ENCODE peak calls at places on chromosomes 12 and 14, in six cellular contexts. One of them, this sample, is unnamed.

GRCh38 chr14:51305761-51306160 is 65.7 kb downstream of the TMX1 start:
- DNase-seq in upper lobe of right lung: no peak
- DNase-seq in lung: no peak
- DNase-seq in ovary: no peak
- DNase-seq in body of pancreas: no peak
- DNase-seq in right atrium auricular region: no peak
- DNase-seq in this sample: no peak

GRCh38 chr12:121792607-121793500 is 634 bp downstream of the RHOF start:
- DNase-seq in upper lobe of right lung: peak
- DNase-seq in lung: peak
- DNase-seq in ovary: peak
- DNase-seq in body of pancreas: no peak
- DNase-seq in right atrium auricular region: no peak
- DNase-seq in this sample: no peak

GRCh38 chr12:123057505-123058265 is 77.2 kb downstream of the ARL6IP4 start:
- DNase-seq in upper lobe of right lung: peak
- DNase-seq in lung: peak
- DNase-seq in ovary: no peak
- DNase-seq in body of pancreas: no peak
- DNase-seq in right atrium auricular region: no peak
- DNase-seq in this sample: no peak

GRCh38 chr14:30587141-30587540 is 28.2 kb downstream of the G2E3 start:
- DNase-seq in upper lobe of right lung: no peak
- DNase-seq in lung: no peak
- DNase-seq in ovary: no peak
- DNase-seq in body of pancreas: no peak
- DNase-seq in right atrium auricular region: no peak
- DNase-seq in this sample: no peak

GRCh38 chr14:23601845-23602180 is 23.2 kb upstream of the JPH4 start:
- DNase-seq in upper lobe of right lung: no peak
- DNase-seq in lung: no peak
- DNase-seq in ovary: no peak
- DNase-seq in body of pancreas: no peak
- DNase-seq in right atrium auricular region: no peak
- DNase-seq in this sample: no peak

GRCh38 chr14:100592461-100592871 is 5.2 kb upstream of the BEGAIN start:
- DNase-seq in upper lobe of right lung: peak
- DNase-seq in lung: no peak
- DNase-seq in ovary: no peak
- DNase-seq in body of pancreas: no peak
- DNase-seq in right atrium auricular region: no peak
- DNase-seq in this sample: no peak

GRCh38 chr14:37094502-37094901 is 77.9 kb downstream of the SLC25A21 start:
- DNase-seq in upper lobe of right lung: no peak
- DNase-seq in lung: no peak
- DNase-seq in ovary: no peak
- DNase-seq in body of pancreas: no peak
- DNase-seq in right atrium auricular region: no peak
- DNase-seq in this sample: no peak

GRCh38 chr14:70282666-70283065 is 76.8 kb downstream of the COX16 start:
- DNase-seq in upper lobe of right lung: no peak
- DNase-seq in lung: no peak
- DNase-seq in ovary: no peak
- DNase-seq in body of pancreas: no peak
- DNase-seq in right atrium auricular region: no peak
- DNase-seq in this sample: no peak

GRCh38 chr14:106286697-106287290 is 760.4 kb downstream of the TMEM121 start:
- DNase-seq in upper lobe of right lung: no peak
- DNase-seq in lung: no peak
- DNase-seq in ovary: no peak
- DNase-seq in body of pancreas: no peak
- DNase-seq in right atrium auricular region: no peak
- DNase-seq in this sample: no peak

GRCh38 chr12:70724444-70724843 is 87.2 kb upstream of the PTPRB start:
- DNase-seq in upper lobe of right lung: no peak
- DNase-seq in lung: no peak
- DNase-seq in ovary: no peak
- DNase-seq in body of pancreas: no peak
- DNase-seq in right atrium auricular region: no peak
- DNase-seq in this sample: peak

GRCh38 chr14:54133896-54134295 is 177.3 kb upstream of the BMP4 start:
- DNase-seq in upper lobe of right lung: no peak
- DNase-seq in lung: peak
- DNase-seq in ovary: no peak
- DNase-seq in body of pancreas: no peak
- DNase-seq in right atrium auricular region: no peak
- DNase-seq in this sample: peak

GRCh38 chr12:6083606-6084005 is 40.9 kb downstream of the VWF start:
- DNase-seq in upper lobe of right lung: no peak
- DNase-seq in lung: no peak
- DNase-seq in ovary: no peak
- DNase-seq in body of pancreas: no peak
- DNase-seq in right atrium auricular region: no peak
- DNase-seq in this sample: no peak

GRCh38 chr14:76497550-76498484 is 121.9 kb downstream of the ESRRB start:
- DNase-seq in upper lobe of right lung: peak
- DNase-seq in lung: no peak
- DNase-seq in ovary: no peak
- DNase-seq in body of pancreas: no peak
- DNase-seq in right atrium auricular region: no peak
- DNase-seq in this sample: no peak

GRCh38 chr12:102965281-102966155 is 8.0 kb downstream of the ASCL1 start:
- DNase-seq in upper lobe of right lung: no peak
- DNase-seq in lung: no peak
- DNase-seq in ovary: no peak
- DNase-seq in body of pancreas: no peak
- DNase-seq in right atrium auricular region: no peak
- DNase-seq in this sample: no peak

GRCh38 chr14:105045710-105046326 is 19.4 kb downstream of the GPR132 start:
- DNase-seq in upper lobe of right lung: peak
- DNase-seq in lung: peak
- DNase-seq in ovary: peak
- DNase-seq in body of pancreas: peak
- DNase-seq in right atrium auricular region: peak
- DNase-seq in this sample: peak

GRCh38 chr14:104688755-104689619 is at the start of gene INF2:
- DNase-seq in upper lobe of right lung: peak
- DNase-seq in lung: no peak
- DNase-seq in ovary: peak
- DNase-seq in body of pancreas: peak
- DNase-seq in right atrium auricular region: no peak
- DNase-seq in this sample: peak

GRCh38 chr12:1926274-1926673 is 7.8 kb upstream of the CACNA2D4 start:
- DNase-seq in upper lobe of right lung: no peak
- DNase-seq in lung: peak
- DNase-seq in ovary: no peak
- DNase-seq in body of pancreas: no peak
- DNase-seq in right atrium auricular region: peak
- DNase-seq in this sample: no peak

GRCh38 chr12:12839886-12840285 is 26.7 kb downstream of the DDX47 start:
- DNase-seq in upper lobe of right lung: peak
- DNase-seq in lung: peak
- DNase-seq in ovary: no peak
- DNase-seq in body of pancreas: no peak
- DNase-seq in right atrium auricular region: peak
- DNase-seq in this sample: peak

GRCh38 chr12:53699673-53700015 is 23.8 kb upstream of the ATP5MC2 start:
- DNase-seq in upper lobe of right lung: no peak
- DNase-seq in lung: no peak
- DNase-seq in ovary: no peak
- DNase-seq in body of pancreas: no peak
- DNase-seq in right atrium auricular region: no peak
- DNase-seq in this sample: no peak

GRCh38 chr14:54438703-54439102 is 2.5 kb downstream of the CNIH1 start:
- DNase-seq in upper lobe of right lung: no peak
- DNase-seq in lung: no peak
- DNase-seq in ovary: no peak
- DNase-seq in body of pancreas: no peak
- DNase-seq in right atrium auricular region: no peak
- DNase-seq in this sample: no peak

GRCh38 chr14:76771432-76771980 is 10.2 kb downstream of the VASH1 start:
- DNase-seq in upper lobe of right lung: no peak
- DNase-seq in lung: no peak
- DNase-seq in ovary: no peak
- DNase-seq in body of pancreas: no peak
- DNase-seq in right atrium auricular region: peak
- DNase-seq in this sample: no peak

GRCh38 chr14:58626441-58626840 is 11.3 kb upstream of the DACT1 start:
- DNase-seq in upper lobe of right lung: no peak
- DNase-seq in lung: no peak
- DNase-seq in ovary: no peak
- DNase-seq in body of pancreas: no peak
- DNase-seq in right atrium auricular region: no peak
- DNase-seq in this sample: peak

GRCh38 chr12:73863541-73863940 is 674.1 kb upstream of the ATXN7L3B start:
- DNase-seq in upper lobe of right lung: no peak
- DNase-seq in lung: no peak
- DNase-seq in ovary: no peak
- DNase-seq in body of pancreas: no peak
- DNase-seq in right atrium auricular region: no peak
- DNase-seq in this sample: peak

GRCh38 chr14:96380735-96381134 is 11.2 kb upstream of the AK7 start:
- DNase-seq in upper lobe of right lung: no peak
- DNase-seq in lung: no peak
- DNase-seq in ovary: no peak
- DNase-seq in body of pancreas: no peak
- DNase-seq in right atrium auricular region: no peak
- DNase-seq in this sample: no peak

GRCh38 chr12:109277899-109278762 is 31.0 kb downstream of the FOXN4 start:
- DNase-seq in upper lobe of right lung: no peak
- DNase-seq in lung: no peak
- DNase-seq in ovary: no peak
- DNase-seq in body of pancreas: no peak
- DNase-seq in right atrium auricular region: no peak
- DNase-seq in this sample: peak

GRCh38 chr12:22617630-22618029 is 7.3 kb upstream of the ETNK1 start:
- DNase-seq in upper lobe of right lung: no peak
- DNase-seq in lung: no peak
- DNase-seq in ovary: no peak
- DNase-seq in body of pancreas: no peak
- DNase-seq in right atrium auricular region: no peak
- DNase-seq in this sample: no peak

GRCh38 chr14:23284654-23285529 is 1.0 kb downstream of the HOMEZ start:
- DNase-seq in upper lobe of right lung: no peak
- DNase-seq in lung: no peak
- DNase-seq in ovary: no peak
- DNase-seq in body of pancreas: no peak
- DNase-seq in right atrium auricular region: no peak
- DNase-seq in this sample: peak

GRCh38 chr12:52432559-52433207 is 1.5 kb downstream of the KRT75 start:
- DNase-seq in upper lobe of right lung: no peak
- DNase-seq in lung: no peak
- DNase-seq in ovary: no peak
- DNase-seq in body of pancreas: no peak
- DNase-seq in right atrium auricular region: no peak
- DNase-seq in this sample: no peak

GRCh38 chr14:39268393-39268792 is 34.7 kb downstream of the MIA2 start:
- DNase-seq in upper lobe of right lung: no peak
- DNase-seq in lung: no peak
- DNase-seq in ovary: no peak
- DNase-seq in body of pancreas: no peak
- DNase-seq in right atrium auricular region: no peak
- DNase-seq in this sample: peak

DNA sequence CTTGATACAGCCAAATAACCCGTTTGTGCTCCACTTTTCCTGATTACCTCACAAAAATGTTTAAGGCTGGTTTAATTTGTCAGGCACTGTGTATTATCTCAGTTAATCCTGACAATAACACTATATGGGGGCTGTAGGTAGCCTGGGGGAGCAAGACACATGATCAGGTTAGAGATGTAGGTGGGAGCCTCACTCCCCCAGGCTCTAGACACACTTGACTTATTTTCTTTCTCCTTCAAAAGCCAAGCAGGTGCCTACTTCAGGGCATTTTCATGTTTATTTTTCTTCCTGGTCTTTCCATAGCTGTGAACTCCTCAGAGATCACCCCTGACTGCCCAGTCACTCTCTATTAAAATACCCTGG is 120.0 kb upstream of the TMCC3 start:
- DNase-seq in upper lobe of right lung: no peak
- DNase-seq in lung: no peak
- DNase-seq in ovary: no peak
- DNase-seq in body of pancreas: no peak
- DNase-seq in right atrium auricular region: no peak
- DNase-seq in this sample: no peak
- H3K4me3 ChIP-seq in upper lobe of right lung: no peak
- H3K4me3 ChIP-seq in lung: no peak
- H3K4me3 ChIP-seq in ovary: no peak
- H3K4me3 ChIP-seq in body of pancreas: no peak
- H3K4me3 ChIP-seq in right atrium auricular region: no peak
- H3K4me3 ChIP-seq in this sample: no peak

DNA sequence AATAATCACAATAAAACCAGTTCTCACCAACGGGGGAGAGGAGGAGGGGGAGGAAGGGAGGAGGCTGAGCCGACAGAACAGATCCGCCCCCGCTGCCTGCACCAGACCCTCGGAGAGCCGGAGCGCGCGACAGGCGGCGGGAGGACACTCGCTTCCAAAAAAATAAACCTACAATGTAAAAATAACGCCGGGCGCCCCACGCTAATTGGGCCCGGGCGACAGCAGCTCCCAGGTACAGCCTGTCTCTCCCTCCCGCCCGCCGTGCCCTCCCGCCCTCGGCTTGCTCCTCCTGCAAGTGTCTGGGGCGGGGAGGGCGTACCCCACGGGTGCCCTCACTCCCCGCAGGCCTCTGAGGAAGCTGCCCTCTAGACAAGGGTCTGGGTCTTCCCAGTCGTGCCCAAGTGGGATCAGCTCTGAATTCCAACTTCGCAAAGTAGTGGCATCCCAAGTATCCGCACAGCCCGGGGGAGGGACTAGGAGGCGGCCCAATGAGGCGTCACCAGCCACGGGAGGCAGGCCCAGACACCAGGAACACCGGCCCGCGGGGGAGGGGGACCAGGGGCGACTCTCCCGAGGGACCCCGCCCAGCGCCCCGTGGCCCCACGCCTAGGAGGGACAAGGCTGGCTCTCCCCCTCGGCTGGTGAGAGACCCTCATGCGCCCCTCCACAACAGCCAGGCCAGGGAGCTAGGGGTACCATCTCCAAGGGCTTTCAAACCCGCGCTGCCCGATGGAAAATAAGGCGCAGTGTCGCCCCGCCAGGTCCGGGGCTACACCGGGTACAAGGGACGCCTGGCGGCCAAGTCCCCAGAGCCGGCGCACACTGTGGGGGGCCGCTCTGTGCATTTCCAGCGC is 1.0 kb downstream of the NCOR2 start:
- DNase-seq in upper lobe of right lung: peak
- DNase-seq in lung: peak
- DNase-seq in ovary: peak
- DNase-seq in body of pancreas: peak
- DNase-seq in right atrium auricular region: peak
- DNase-seq in this sample: peak
- TF ChIP-seq CTCF in upper lobe of right lung: peak
- TF ChIP-seq CTCF in lung: no peak
- TF ChIP-seq CTCF in ovary: no peak
- TF ChIP-seq CTCF in body of pancreas: no peak
- TF ChIP-seq CTCF in right atrium auricular region: no peak
- TF ChIP-seq CTCF in this sample: no peak

GRCh38 chr12:32897688-32898573 is 1.4 kb upstream of the PKP2 start:
- DNase-seq in upper lobe of right lung: no peak
- DNase-seq in lung: no peak
- DNase-seq in ovary: no peak
- DNase-seq in body of pancreas: no peak
- DNase-seq in right atrium auricular region: no peak
- DNase-seq in this sample: no peak
- H3K4me3 ChIP-seq in upper lobe of right lung: no peak
- H3K4me3 ChIP-seq in lung: no peak
- H3K4me3 ChIP-seq in ovary: no peak
- H3K4me3 ChIP-seq in body of pancreas: no peak
- H3K4me3 ChIP-seq in right atrium auricular region: no peak
- H3K4me3 ChIP-seq in this sample: no peak

GRCh38 chr14:25032092-25032784 is 17.7 kb downstream of the STXBP6 start:
- DNase-seq in upper lobe of right lung: no peak
- DNase-seq in lung: no peak
- DNase-seq in ovary: no peak
- DNase-seq in body of pancreas: no peak
- DNase-seq in right atrium auricular region: no peak
- DNase-seq in this sample: no peak
- TF ChIP-seq CTCF in upper lobe of right lung: peak
- TF ChIP-seq CTCF in lung: no peak
- TF ChIP-seq CTCF in ovary: no peak
- TF ChIP-seq CTCF in body of pancreas: no peak
- TF ChIP-seq CTCF in right atrium auricular region: no peak
- TF ChIP-seq CTCF in this sample: peak

This sample was measured in fibroblast of pulmonary artery.